ENCODE peak calls at places on chromosomes 12 and 14, in four cellular contexts. P is AG10803, K is kidney, Q is suprapubic skin. I is an unnamed sample.

GRCh38 chr12:3837049-3837448 is 36.1 kb downstream of the PARP11 start:
- DNase-seq in Q (no peak), P (no peak), K (no peak), I (no peak)

GRCh38 chr12:131761638-131762037 is 50.7 kb downstream of the SFSWAP start:
- DNase-seq in Q (no peak), P (no peak), K (no peak), I (no peak)

GRCh38 chr14:90675399-90675798 is 140.8 kb downstream of the TTC7B start:
- DNase-seq in P (peak; percentile 72), K (no peak), Q (no peak), I (no peak)

GRCh38 chr12:49626169-49626835 is 2.9 kb downstream of the PRPF40B start:
- DNase-seq in P (no peak), K (no peak), Q (no peak), I (no peak)

GRCh38 chr12:90858261-90858660 is 96.7 kb downstream of the CCER1 start:
- DNase-seq in Q (no peak), P (no peak), K (no peak), I (no peak)

GRCh38 chr14:77498120-77498979 is at the start of gene ISM2:
- DNase-seq in Q (no peak), P (peak; percentile 20), K (peak; percentile 79), I (no peak)

GRCh38 chr12:124782132-124782531 is 81.5 kb downstream of the SCARB1 start:
- DNase-seq in P (no peak), K (no peak), Q (no peak), I (no peak)

GRCh38 chr12:122862872-122863701 is 27.8 kb downstream of the HIP1R start:
- DNase-seq in K (peak; percentile 87), P (no peak), Q (no peak), I (no peak)

GRCh38 chr12:49335118-49335954 is 1.7 kb downstream of the C1QL4 start:
- DNase-seq in Q (no peak), P (no peak), K (no peak), I (no peak)

GRCh38 chr14:51507556-51508511 is 143.9 kb upstream of the FRMD6 start:
- DNase-seq in P (peak; percentile 90), K (peak; percentile 92), Q (peak; percentile 84), I (peak; percentile 70)

GRCh38 chr12:100472325-100472724 is 1.3 kb upstream of the NR1H4 start:
- DNase-seq in P (no peak), Q (no peak), K (no peak), I (no peak)

GRCh38 chr12:6936642-6937480 is 6.8 kb upstream of the RNU7-1 start:
- DNase-seq in Q (no peak), P (no peak), K (peak; percentile 92), I (no peak)

GRCh38 chr14:103847954-103848719 is 762 bp upstream of the PPP1R13B start:
- DNase-seq in Q (peak; percentile 78), P (no peak), K (peak; percentile 87), I (no peak)

GRCh38 chr12:51025182-51025747 is 919 bp downstream of the SLC11A2 start:
- DNase-seq in P (no peak), K (no peak), Q (no peak), I (no peak)

GRCh38 chr12:10069099-10069498 is 29.7 kb downstream of the CLEC1A start:
- DNase-seq in K (no peak), Q (no peak), P (peak; percentile 64), I (no peak)

GRCh38 chr14:99395904-99396530 is 84.6 kb downstream of the SETD3 start:
- DNase-seq in Q (no peak), K (no peak), P (peak; percentile 33), I (no peak)

GRCh38 chr12:31618228-31619025 is 27.5 kb upstream of the DENND5B start:
- DNase-seq in K (no peak), P (peak; percentile 6), Q (no peak), I (no peak)

GRCh38 chr12:57575771-57576612 is 15.0 kb upstream of the PIP4K2C start:
- DNase-seq in P (no peak), K (no peak), Q (no peak), I (no peak)

GRCh38 chr12:85424581-85425348 is 144.7 kb downstream of the ALX1 start:
- DNase-seq in P (peak; percentile 26), Q (no peak), K (no peak), I (no peak)

GRCh38 chr12:115870021-115870420 is 407.5 kb downstream of the MED13L start:
- DNase-seq in K (no peak), P (no peak), Q (no peak), I (no peak)

GRCh38 chr12:115872919-115873357 is 404.6 kb downstream of the MED13L start:
- DNase-seq in Q (no peak), P (no peak), K (no peak), I (no peak)

GRCh38 chr12:115872212-115872611 is 405.3 kb downstream of the MED13L start:
- DNase-seq in K (no peak), P (no peak), Q (no peak), I (no peak)

GRCh38 chr12:115870527-115870926 is 407.0 kb downstream of the MED13L start:
- DNase-seq in P (no peak), K (no peak), Q (no peak), I (no peak)

DNA sequence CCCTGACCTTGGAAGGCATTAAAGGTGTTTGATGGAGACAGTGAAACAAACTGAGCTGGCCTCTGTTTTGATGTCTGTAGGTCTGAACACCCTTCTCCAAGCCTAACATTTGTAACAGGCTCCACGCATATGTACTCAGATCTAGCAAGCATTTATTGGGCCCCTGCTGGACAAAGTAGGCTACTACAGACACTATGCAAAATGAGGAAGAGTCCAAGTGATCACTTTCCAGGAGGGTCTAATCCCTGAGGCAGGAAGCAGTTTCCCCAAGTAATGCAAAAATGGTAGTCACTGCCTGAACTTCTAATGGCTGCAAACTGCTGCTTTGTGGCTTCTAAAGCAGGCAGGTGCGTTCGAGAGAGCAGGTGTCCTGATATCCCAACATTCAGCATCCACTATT is 405.8 kb downstream of the MED13L start:
- DNase-seq in K (no peak), Q (no peak), P (peak; percentile 24), I (no peak)
- TF ChIP-seq CTCF in K (peak; percentile 30), Q (peak; percentile 46), P (peak; percentile 70), I (peak; percentile 75)

DNA sequence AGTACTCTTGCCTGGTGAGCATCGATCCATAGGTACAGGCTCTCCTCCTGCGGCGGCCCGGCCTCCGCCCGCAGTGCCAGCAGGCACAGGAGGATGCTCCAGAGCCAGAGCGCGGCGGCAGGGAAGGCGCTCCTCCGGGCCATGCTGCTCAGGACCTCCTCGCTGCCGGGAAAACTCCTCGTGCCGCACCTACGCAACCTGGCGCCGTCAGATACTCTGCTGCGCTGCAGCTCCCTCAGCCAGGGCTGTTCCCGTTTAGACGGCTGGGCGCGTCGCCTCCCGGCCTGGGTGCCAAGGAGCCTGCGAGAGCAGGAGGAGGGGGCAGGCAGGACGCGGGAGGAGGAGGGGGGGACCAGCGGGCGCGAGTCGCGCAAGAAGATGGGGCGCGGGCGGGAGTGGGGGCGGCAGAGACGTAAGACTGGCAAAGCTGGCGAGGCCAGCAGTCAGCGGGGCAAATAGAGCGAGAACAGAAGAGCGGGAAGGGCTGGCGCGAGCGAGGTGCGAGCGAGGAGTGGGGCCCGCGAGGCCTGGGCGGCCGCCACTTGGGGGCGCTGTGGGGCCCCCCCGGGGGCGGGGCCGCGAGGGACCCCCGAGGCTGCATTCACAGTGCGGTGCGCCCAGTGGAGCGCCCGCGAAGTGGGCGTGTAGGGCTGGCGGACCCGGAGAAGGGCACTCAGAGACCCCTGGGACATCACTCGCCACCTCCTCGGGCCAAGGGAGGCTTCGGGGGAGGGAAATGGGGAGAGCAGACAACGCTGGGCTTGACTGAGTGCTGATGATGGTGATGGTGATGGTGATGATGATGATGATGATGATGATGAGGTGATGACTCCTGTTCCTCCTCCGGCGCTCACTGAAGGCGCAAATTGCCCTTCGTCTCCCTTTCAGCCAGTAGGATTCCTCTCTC is at the start of gene WIF1:
- DNase-seq in P (no peak), Q (no peak), K (peak; percentile 75), I (no peak)
- TF ChIP-seq CTCF in P (no peak), Q (peak; percentile 18), K (no peak), I (peak; percentile 70)

GRCh38 chr12:12648284-12648683 is 36.6 kb downstream of the CREBL2 start:
- DNase-seq in P (no peak), K (no peak), Q (no peak), I (no peak)

GRCh38 chr12:12642916-12643315 is 31.2 kb downstream of the CREBL2 start:
- DNase-seq in K (no peak), P (no peak), Q (no peak), I (no peak)

GRCh38 chr12:12646483-12647072 is 34.9 kb downstream of the CREBL2 start:
- DNase-seq in K (no peak), Q (no peak), P (no peak), I (no peak)

GRCh38 chr12:12648951-12649650 is 37.4 kb downstream of the CREBL2 start:
- DNase-seq in Q (no peak), P (no peak), K (no peak), I (no peak)

GRCh38 chr12:12645485-12645884 is 33.8 kb downstream of the CREBL2 start:
- DNase-seq in P (peak; percentile 43), Q (no peak), K (no peak), I (no peak)
- TF ChIP-seq CTCF in P (peak; percentile 58), Q (peak; percentile 23), K (peak; percentile 29), I (peak; percentile 62)

DNA sequence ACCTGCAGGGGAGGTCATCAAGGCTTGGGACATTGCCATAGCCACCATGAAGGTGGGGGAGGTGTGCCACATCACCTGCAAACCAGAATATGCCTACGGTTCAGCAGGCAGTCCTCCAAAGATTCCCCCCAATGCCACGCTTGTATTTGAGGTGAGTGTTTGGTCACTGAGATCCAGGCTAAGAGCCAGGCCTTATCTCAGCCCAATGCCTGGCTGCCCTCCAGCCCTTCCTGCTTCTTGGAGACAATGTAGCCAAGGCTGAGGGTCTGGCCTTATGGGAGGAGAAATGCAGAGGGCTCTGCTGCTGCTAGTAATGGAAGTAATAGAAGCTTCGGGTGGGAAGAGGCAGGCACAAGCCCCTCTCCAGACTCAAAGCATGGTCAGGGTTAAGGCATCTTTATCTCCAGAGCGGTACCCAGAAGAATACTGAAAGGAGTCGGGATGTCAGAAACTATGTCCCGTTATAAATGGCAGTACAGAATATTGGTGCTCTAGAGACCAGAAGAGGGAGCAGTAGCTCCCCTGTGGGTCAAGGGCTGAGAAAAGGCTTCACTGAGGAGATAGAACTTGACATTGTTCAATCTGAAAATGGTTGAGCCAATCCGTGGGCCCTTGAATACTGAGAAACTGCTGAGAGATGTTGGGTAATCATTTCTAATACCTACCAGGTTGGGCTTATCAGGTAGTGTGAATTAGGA is 3.1 kb downstream of the FKBP4 start:
- DNase-seq in K (no peak), P (no peak), Q (no peak), I (no peak)
- TF ChIP-seq CTCF in K (no peak), P (no peak), Q (no peak), I (no peak)

GRCh38 chr14:69711065-69711464 is 55.9 kb upstream of the SRSF5 start:
- DNase-seq in Q (no peak), P (peak; percentile 34), K (peak; percentile 84), I (no peak)

GRCh38 chr14:69711471-69712216 is 55.3 kb upstream of the SRSF5 start:
- DNase-seq in K (peak; percentile 74), Q (no peak), P (peak; percentile 19), I (no peak)

GRCh38 chr14:69708049-69708448 is 58.9 kb upstream of the SRSF5 start:
- DNase-seq in K (no peak), Q (no peak), P (no peak), I (no peak)

GRCh38 chr14:69710378-69710777 is 56.6 kb upstream of the SRSF5 start:
- DNase-seq in Q (no peak), K (no peak), P (no peak), I (no peak)

GRCh38 chr14:69708586-69709169 is 58.3 kb upstream of the SRSF5 start:
- DNase-seq in P (no peak), K (peak; percentile 71), Q (no peak), I (no peak)
- TF ChIP-seq CTCF in P (peak; percentile 14), K (no peak), Q (peak; percentile 9), I (peak; percentile 65)

GRCh38 chr14:96051642-96052540 is 12.7 kb downstream of the C14orf132 start:
- DNase-seq in K (no peak), Q (no peak), P (no peak), I (no peak)
- TF ChIP-seq CTCF in K (no peak), Q (peak; percentile 17), P (no peak), I (peak; percentile 29)